ENCODE peak calls at places on chromosomes 5 and 9, in seven cellular contexts. One of them, this sample, is unnamed.
A peak's percentile ranks its signal among the peaks of the same experiment; 100 is the strongest.

GRCh38 chr9:110186254-110186653 is 21.7 kb downstream of the C9orf152 start:
- DNase-seq in AG09319: no peak
- DNase-seq in CD14-positive monocyte: no peak
- DNase-seq in heart right ventricle: no peak
- DNase-seq in foreskin fibroblast: no peak
- DNase-seq in GM10248: no peak
- DNase-seq in sigmoid colon: no peak
- DNase-seq in this sample: no peak

GRCh38 chr9:129834489-129835127 is 467 bp downstream of the C9orf78 start:
- DNase-seq in heart right ventricle: no peak
- DNase-seq in AG09319: no peak
- DNase-seq in foreskin fibroblast: no peak
- DNase-seq in GM10248: no peak
- DNase-seq in sigmoid colon: no peak
- DNase-seq in CD14-positive monocyte: no peak
- DNase-seq in this sample: no peak

GRCh38 chr9:115162946-115163345 is 45.0 kb upstream of the TNC start:
- DNase-seq in foreskin fibroblast: peak; percentile 46
- DNase-seq in heart right ventricle: no peak
- DNase-seq in sigmoid colon: no peak
- DNase-seq in GM10248: no peak
- DNase-seq in CD14-positive monocyte: no peak
- DNase-seq in AG09319: no peak
- DNase-seq in this sample: no peak

GRCh38 chr9:69900406-69900805 is 79.8 kb downstream of the CFAP95 start:
- DNase-seq in CD14-positive monocyte: no peak
- DNase-seq in heart right ventricle: no peak
- DNase-seq in GM10248: no peak
- DNase-seq in AG09319: no peak
- DNase-seq in foreskin fibroblast: no peak
- DNase-seq in sigmoid colon: no peak
- DNase-seq in this sample: no peak

GRCh38 chr5:129111351-129111750 is 16.8 kb downstream of the ISOC1 start:
- DNase-seq in GM10248: no peak
- DNase-seq in CD14-positive monocyte: no peak
- DNase-seq in AG09319: no peak
- DNase-seq in sigmoid colon: no peak
- DNase-seq in foreskin fibroblast: no peak
- DNase-seq in heart right ventricle: no peak
- DNase-seq in this sample: no peak

GRCh38 chr9:132919609-132920268 is 24.7 kb downstream of the TSC1 start:
- DNase-seq in AG09319: no peak
- DNase-seq in CD14-positive monocyte: no peak
- DNase-seq in foreskin fibroblast: no peak
- DNase-seq in sigmoid colon: no peak
- DNase-seq in heart right ventricle: no peak
- DNase-seq in GM10248: no peak
- DNase-seq in this sample: no peak

GRCh38 chr5:9654886-9655285 is 24.7 kb upstream of the TAS2R1 start:
- DNase-seq in heart right ventricle: no peak
- DNase-seq in CD14-positive monocyte: no peak
- DNase-seq in sigmoid colon: no peak
- DNase-seq in AG09319: no peak
- DNase-seq in GM10248: no peak
- DNase-seq in foreskin fibroblast: no peak
- DNase-seq in this sample: no peak

GRCh38 chr5:176658007-176658599 is 10.8 kb downstream of the TSPAN17 start:
- DNase-seq in GM10248: peak; percentile 74
- DNase-seq in sigmoid colon: peak; percentile 82
- DNase-seq in heart right ventricle: peak; percentile 51
- DNase-seq in foreskin fibroblast: peak; percentile 62
- DNase-seq in CD14-positive monocyte: no peak
- DNase-seq in AG09319: peak; percentile 28
- DNase-seq in this sample: no peak

GRCh38 chr5:142248853-142249462 is 75.9 kb downstream of the SPRY4 start:
- DNase-seq in GM10248: no peak
- DNase-seq in heart right ventricle: peak; percentile 31
- DNase-seq in sigmoid colon: no peak
- DNase-seq in CD14-positive monocyte: no peak
- DNase-seq in AG09319: peak; percentile 60
- DNase-seq in foreskin fibroblast: peak; percentile 62
- DNase-seq in this sample: no peak

GRCh38 chr5:74233571-74233970 is 407.0 kb downstream of the ENC1 start:
- DNase-seq in CD14-positive monocyte: no peak
- DNase-seq in foreskin fibroblast: peak; percentile 75
- DNase-seq in AG09319: no peak
- DNase-seq in GM10248: no peak
- DNase-seq in sigmoid colon: no peak
- DNase-seq in heart right ventricle: no peak
- DNase-seq in this sample: peak; percentile 56

GRCh38 chr9:130276121-130276520 is 10.6 kb downstream of the HMCN2 start:
- DNase-seq in AG09319: no peak
- DNase-seq in GM10248: no peak
- DNase-seq in foreskin fibroblast: no peak
- DNase-seq in CD14-positive monocyte: no peak
- DNase-seq in heart right ventricle: no peak
- DNase-seq in sigmoid colon: peak; percentile 48
- DNase-seq in this sample: peak; percentile 55

GRCh38 chr5:177130211-177131018 is 3.2 kb upstream of the NSD1 start:
- DNase-seq in sigmoid colon: peak; percentile 38
- DNase-seq in AG09319: no peak
- DNase-seq in CD14-positive monocyte: no peak
- DNase-seq in foreskin fibroblast: peak; percentile 47
- DNase-seq in GM10248: no peak
- DNase-seq in heart right ventricle: no peak
- DNase-seq in this sample: no peak

GRCh38 chr5:45437746-45438145 is 258.4 kb downstream of the HCN1 start:
- DNase-seq in GM10248: no peak
- DNase-seq in heart right ventricle: no peak
- DNase-seq in sigmoid colon: no peak
- DNase-seq in AG09319: no peak
- DNase-seq in foreskin fibroblast: no peak
- DNase-seq in CD14-positive monocyte: no peak
- DNase-seq in this sample: no peak

GRCh38 chr9:71737455-71737854 is 30.9 kb downstream of the CEMIP2 start:
- DNase-seq in heart right ventricle: no peak
- DNase-seq in AG09319: no peak
- DNase-seq in foreskin fibroblast: no peak
- DNase-seq in CD14-positive monocyte: no peak
- DNase-seq in GM10248: no peak
- DNase-seq in sigmoid colon: no peak
- DNase-seq in this sample: no peak

GRCh38 chr9:69307446-69308216 is 17.4 kb upstream of the ENTREP1 start:
- DNase-seq in foreskin fibroblast: no peak
- DNase-seq in AG09319: no peak
- DNase-seq in heart right ventricle: no peak
- DNase-seq in sigmoid colon: no peak
- DNase-seq in GM10248: no peak
- DNase-seq in CD14-positive monocyte: no peak
- DNase-seq in this sample: peak; percentile 4

GRCh38 chr5:155953335-155953734 is 373.6 kb upstream of the SGCD start:
- DNase-seq in CD14-positive monocyte: no peak
- DNase-seq in sigmoid colon: no peak
- DNase-seq in GM10248: no peak
- DNase-seq in heart right ventricle: peak; percentile 13
- DNase-seq in foreskin fibroblast: no peak
- DNase-seq in AG09319: no peak
- DNase-seq in this sample: no peak

GRCh38 chr5:6383376-6383775 is 5.0 kb upstream of the MED10 start:
- DNase-seq in GM10248: no peak
- DNase-seq in AG09319: no peak
- DNase-seq in sigmoid colon: no peak
- DNase-seq in foreskin fibroblast: no peak
- DNase-seq in heart right ventricle: no peak
- DNase-seq in CD14-positive monocyte: no peak
- DNase-seq in this sample: no peak

GRCh38 chr9:110208031-110208430 is at the start of gene C9orf152:
- DNase-seq in sigmoid colon: no peak
- DNase-seq in GM10248: no peak
- DNase-seq in foreskin fibroblast: no peak
- DNase-seq in CD14-positive monocyte: no peak
- DNase-seq in AG09319: no peak
- DNase-seq in heart right ventricle: no peak
- DNase-seq in this sample: no peak

GRCh38 chr5:10600629-10601245 is 36.9 kb downstream of the ANKRD33B start:
- DNase-seq in foreskin fibroblast: no peak
- DNase-seq in CD14-positive monocyte: no peak
- DNase-seq in AG09319: no peak
- DNase-seq in GM10248: peak; percentile 56
- DNase-seq in sigmoid colon: no peak
- DNase-seq in heart right ventricle: no peak
- DNase-seq in this sample: no peak

GRCh38 chr5:59569608-59570334 is 323.8 kb downstream of the PDE4D start:
- DNase-seq in AG09319: no peak
- DNase-seq in CD14-positive monocyte: no peak
- DNase-seq in heart right ventricle: no peak
- DNase-seq in GM10248: no peak
- DNase-seq in sigmoid colon: no peak
- DNase-seq in foreskin fibroblast: no peak
- DNase-seq in this sample: no peak

GRCh38 chr5:112192886-112193285 is 226.2 kb downstream of the EPB41L4A start:
- DNase-seq in CD14-positive monocyte: no peak
- DNase-seq in AG09319: no peak
- DNase-seq in GM10248: no peak
- DNase-seq in sigmoid colon: no peak
- DNase-seq in foreskin fibroblast: no peak
- DNase-seq in heart right ventricle: no peak
- DNase-seq in this sample: no peak

GRCh38 chr5:96320797-96321196 is 112.3 kb downstream of the PCSK1 start:
- DNase-seq in GM10248: no peak
- DNase-seq in heart right ventricle: no peak
- DNase-seq in sigmoid colon: no peak
- DNase-seq in foreskin fibroblast: peak; percentile 46
- DNase-seq in AG09319: no peak
- DNase-seq in CD14-positive monocyte: no peak
- DNase-seq in this sample: no peak

GRCh38 chr9:13118294-13118693 is 161.2 kb downstream of the MPDZ start:
- DNase-seq in GM10248: no peak
- DNase-seq in foreskin fibroblast: no peak
- DNase-seq in heart right ventricle: no peak
- DNase-seq in sigmoid colon: no peak
- DNase-seq in CD14-positive monocyte: no peak
- DNase-seq in AG09319: no peak
- DNase-seq in this sample: no peak

GRCh38 chr5:117738571-117738970 is 1163.9 kb upstream of the SEMA6A start:
- DNase-seq in CD14-positive monocyte: no peak
- DNase-seq in foreskin fibroblast: no peak
- DNase-seq in GM10248: no peak
- DNase-seq in heart right ventricle: no peak
- DNase-seq in AG09319: no peak
- DNase-seq in sigmoid colon: no peak
- DNase-seq in this sample: no peak

GRCh38 chr9:130633336-130634190 is 30.8 kb upstream of the PRDM12 start:
- DNase-seq in CD14-positive monocyte: no peak
- DNase-seq in sigmoid colon: no peak
- DNase-seq in GM10248: no peak
- DNase-seq in foreskin fibroblast: no peak
- DNase-seq in AG09319: no peak
- DNase-seq in heart right ventricle: no peak
- DNase-seq in this sample: no peak

GRCh38 chr9:124202447-124202971 is 55.2 kb upstream of the NEK6 start:
- DNase-seq in sigmoid colon: no peak
- DNase-seq in CD14-positive monocyte: peak; percentile 95
- DNase-seq in heart right ventricle: peak; percentile 34
- DNase-seq in GM10248: peak; percentile 81
- DNase-seq in foreskin fibroblast: peak; percentile 19
- DNase-seq in AG09319: no peak
- DNase-seq in this sample: no peak

GRCh38 chr9:124199474-124199873 is 58.3 kb upstream of the NEK6 start:
- DNase-seq in GM10248: no peak
- DNase-seq in CD14-positive monocyte: no peak
- DNase-seq in foreskin fibroblast: no peak
- DNase-seq in sigmoid colon: peak; percentile 24
- DNase-seq in AG09319: no peak
- DNase-seq in heart right ventricle: no peak
- DNase-seq in this sample: no peak

GRCh38 chr9:124198948-124199347 is 58.8 kb upstream of the NEK6 start:
- DNase-seq in heart right ventricle: no peak
- DNase-seq in AG09319: no peak
- DNase-seq in foreskin fibroblast: no peak
- DNase-seq in GM10248: no peak
- DNase-seq in sigmoid colon: peak; percentile 28
- DNase-seq in CD14-positive monocyte: no peak
- DNase-seq in this sample: no peak

GRCh38 chr9:124196814-124197176 is 61.0 kb upstream of the NEK6 start:
- DNase-seq in foreskin fibroblast: no peak
- DNase-seq in heart right ventricle: no peak
- DNase-seq in GM10248: no peak
- DNase-seq in AG09319: no peak
- DNase-seq in sigmoid colon: peak; percentile 14
- DNase-seq in CD14-positive monocyte: no peak
- DNase-seq in this sample: no peak

GRCh38 chr9:124197177-124198095 is 60.3 kb upstream of the NEK6 start:
- DNase-seq in heart right ventricle: no peak
- DNase-seq in foreskin fibroblast: no peak
- DNase-seq in sigmoid colon: peak; percentile 59
- DNase-seq in AG09319: no peak
- DNase-seq in CD14-positive monocyte: peak; percentile 91
- DNase-seq in GM10248: peak; percentile 75
- DNase-seq in this sample: no peak
- TF ChIP-seq CTCF in heart right ventricle: no peak
- TF ChIP-seq CTCF in foreskin fibroblast: no peak
- TF ChIP-seq CTCF in sigmoid colon: no peak
- TF ChIP-seq CTCF in AG09319: no peak
- TF ChIP-seq CTCF in CD14-positive monocyte: peak; percentile 31
- TF ChIP-seq CTCF in GM10248: peak; percentile 17
- TF ChIP-seq CTCF in this sample: no peak

GRCh38 chr9:89104821-89105220 is 73.8 kb downstream of the SHC3 start:
- DNase-seq in sigmoid colon: no peak
- DNase-seq in GM10248: no peak
- DNase-seq in CD14-positive monocyte: no peak
- DNase-seq in heart right ventricle: no peak
- DNase-seq in foreskin fibroblast: no peak
- DNase-seq in AG09319: no peak
- DNase-seq in this sample: no peak
- TF ChIP-seq CTCF in sigmoid colon: no peak
- TF ChIP-seq CTCF in GM10248: no peak
- TF ChIP-seq CTCF in CD14-positive monocyte: no peak
- TF ChIP-seq CTCF in heart right ventricle: no peak
- TF ChIP-seq CTCF in foreskin fibroblast: no peak
- TF ChIP-seq CTCF in AG09319: no peak
- TF ChIP-seq CTCF in this sample: no peak

DNA sequence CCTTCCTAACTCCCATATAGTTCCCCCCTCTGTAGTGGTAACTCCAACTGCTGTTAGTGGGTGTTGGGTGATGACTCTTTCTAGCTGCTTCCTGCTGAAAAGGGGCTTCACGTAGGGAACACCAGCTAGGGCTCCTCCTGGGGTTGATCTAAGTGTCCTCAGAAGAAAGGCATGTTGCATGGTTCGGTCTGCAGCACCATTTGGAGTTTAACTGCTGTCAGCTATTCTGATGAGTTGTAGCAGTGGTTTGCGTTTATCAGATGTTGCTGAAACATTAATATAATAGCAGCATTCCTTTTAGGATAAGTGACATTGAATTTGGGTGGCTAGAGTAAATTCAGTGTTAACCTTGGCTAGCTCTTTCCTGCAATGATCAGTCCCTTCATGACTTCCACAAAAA is 282.0 kb upstream of the TUSC1 start:
- DNase-seq in CD14-positive monocyte: no peak
- DNase-seq in GM10248: no peak
- DNase-seq in AG09319: no peak
- DNase-seq in sigmoid colon: no peak
- DNase-seq in foreskin fibroblast: no peak
- DNase-seq in heart right ventricle: no peak
- DNase-seq in this sample: no peak
- TF ChIP-seq CTCF in CD14-positive monocyte: no peak
- TF ChIP-seq CTCF in GM10248: no peak
- TF ChIP-seq CTCF in AG09319: no peak
- TF ChIP-seq CTCF in sigmoid colon: no peak
- TF ChIP-seq CTCF in foreskin fibroblast: no peak
- TF ChIP-seq CTCF in heart right ventricle: no peak
- TF ChIP-seq CTCF in this sample: no peak

GRCh38 chr5:25858019-25858418 is 1180.4 kb downstream of the CDH9 start:
- DNase-seq in heart right ventricle: no peak
- DNase-seq in CD14-positive monocyte: no peak
- DNase-seq in GM10248: no peak
- DNase-seq in AG09319: no peak
- DNase-seq in foreskin fibroblast: no peak
- DNase-seq in sigmoid colon: no peak
- DNase-seq in this sample: no peak
- TF ChIP-seq CTCF in heart right ventricle: no peak
- TF ChIP-seq CTCF in CD14-positive monocyte: no peak
- TF ChIP-seq CTCF in GM10248: peak; percentile 8
- TF ChIP-seq CTCF in AG09319: no peak
- TF ChIP-seq CTCF in foreskin fibroblast: no peak
- TF ChIP-seq CTCF in sigmoid colon: no peak
- TF ChIP-seq CTCF in this sample: no peak